ENCODE peak calls at places on chromosome 2, in four cellular contexts. X is H1, P is K562, U is HepG2. Z is an unnamed sample.

GRCh38 chr2:11553661-11554429 is 20.0 kb downstream of the GREB1 start:
- DNase-seq in X (no peak), P (no peak), U (no peak), Z (no peak)

GRCh38 chr2:237310515-237311114 is 103.3 kb downstream of the COL6A3 start:
- DNase-seq in X (no peak), P (no peak), U (no peak), Z (no peak)

GRCh38 chr2:120109186-120110061 is 96.5 kb downstream of the EPB41L5 start:
- DNase-seq in X (no peak), P (peak), U (peak), Z (peak)

GRCh38 chr2:97781981-97782380 is 68.6 kb downstream of the ZAP70 start:
- DNase-seq in X (no peak), P (no peak), U (no peak), Z (no peak)

GRCh38 chr2:37872192-37872545 is 52.9 kb upstream of the RMDN2 start:
- DNase-seq in X (no peak), P (no peak), U (no peak), Z (no peak)

GRCh38 chr2:105397959-105398521 is 811 bp downstream of the FHL2 start:
- DNase-seq in X (no peak), P (no peak), U (no peak), Z (no peak)

GRCh38 chr2:165601866-165602636 is 132.6 kb downstream of the CSRNP3 start:
- DNase-seq in X (no peak), P (no peak), U (no peak), Z (no peak)

GRCh38 chr2:57516740-57517340 is 529.8 kb upstream of the VRK2 start:
- DNase-seq in X (no peak), P (peak), U (peak), Z (peak)

GRCh38 chr2:123073371-123073770 is 951.7 kb upstream of the CNTNAP5 start:
- DNase-seq in X (no peak), P (no peak), U (no peak), Z (no peak)

GRCh38 chr2:223467194-223467593 is 135.0 kb downstream of the SCG2 start:
- DNase-seq in X (no peak), P (no peak), U (no peak), Z (no peak)

GRCh38 chr2:172249336-172249735 is 146.6 kb upstream of the DLX2 start:
- DNase-seq in X (no peak), P (no peak), U (no peak), Z (no peak)

GRCh38 chr2:15934291-15934945 is 5.9 kb upstream of the MYCN start:
- DNase-seq in X (no peak), P (no peak), U (no peak), Z (no peak)

GRCh38 chr2:168180483-168180882 is 66.9 kb downstream of the STK39 start:
- DNase-seq in X (no peak), P (no peak), U (peak), Z (no peak)

GRCh38 chr2:172996387-172996961 is 79.2 kb upstream of the MAP3K20 start:
- DNase-seq in X (no peak), P (no peak), U (no peak), Z (no peak)

GRCh38 chr2:128424806-128425205 is 106.1 kb upstream of the HS6ST1 start:
- DNase-seq in X (no peak), P (no peak), U (no peak), Z (no peak)

GRCh38 chr2:219506802-219507554 is 7.3 kb upstream of the ASIC4 start:
- DNase-seq in X (no peak), P (no peak), U (no peak), Z (no peak)

GRCh38 chr2:238573065-238573778 is 146.5 kb downstream of the ASB1 start:
- DNase-seq in X (peak), P (peak), U (peak), Z (peak)

GRCh38 chr2:48414640-48414979 is 115.3 kb upstream of the STON1 start:
- DNase-seq in X (no peak), P (no peak), U (no peak), Z (no peak)

GRCh38 chr2:71794611-71795010 is 341.2 kb downstream of the DYSF start:
- DNase-seq in X (no peak), P (no peak), U (no peak), Z (no peak)

GRCh38 chr2:47429795-47430194 is 26.8 kb downstream of the MSH2 start:
- DNase-seq in X (no peak), P (no peak), U (no peak), Z (no peak)

GRCh38 chr2:53129851-53130250 is 637.8 kb upstream of the CHAC2 start:
- DNase-seq in X (no peak), P (no peak), U (no peak), Z (no peak)

GRCh38 chr2:172999641-173000387 is 75.8 kb upstream of the MAP3K20 start:
- DNase-seq in X (no peak), P (no peak), U (no peak), Z (no peak)

GRCh38 chr2:64832926-64833325 is 156.3 kb upstream of the SLC1A4 start:
- DNase-seq in X (no peak), P (no peak), U (no peak), Z (no peak)

GRCh38 chr2:96506016-96506906 is 1.1 kb upstream of the NEURL3 start:
- DNase-seq in X (no peak), P (no peak), U (no peak), Z (peak)

GRCh38 chr2:12071343-12071742 is 324.9 kb downstream of the LPIN1 start:
- DNase-seq in X (no peak), P (no peak), U (no peak), Z (no peak)

GRCh38 chr2:240151477-240152031 is 11.1 kb upstream of the OTOS start:
- DNase-seq in X (no peak), P (no peak), U (peak), Z (no peak)

GRCh38 chr2:128710242-128710641 is 391.6 kb upstream of the HS6ST1 start:
- DNase-seq in X (no peak), P (no peak), U (no peak), Z (no peak)

GRCh38 chr2:225894240-225894980 is 494.9 kb downstream of the NYAP2 start:
- DNase-seq in X (no peak), P (no peak), U (peak), Z (no peak)

GRCh38 chr2:226799976-226800940 is 638 bp upstream of the IRS1 start:
- DNase-seq in X (no peak), P (no peak), U (peak), Z (peak)

GRCh38 chr2:133434962-133435668 is 133.1 kb downstream of the NCKAP5 start:
- DNase-seq in X (no peak), P (no peak), U (no peak), Z (no peak)

GRCh38 chr2:120227111-120227991 is 4.2 kb upstream of the TMEM185B start:
- DNase-seq in X (no peak), P (no peak), U (peak), Z (peak)

GRCh38 chr2:120935339-120936313 is 200.0 kb downstream of the GLI2 start:
- DNase-seq in X (no peak), P (no peak), U (peak), Z (no peak)

GRCh38 chr2:205749078-205749477 is 66.8 kb downstream of the NRP2 start:
- DNase-seq in X (no peak), P (no peak), U (no peak), Z (no peak)

GRCh38 chr2:239440511-239440959 is 39.7 kb upstream of the HDAC4 start:
- DNase-seq in X (no peak), P (no peak), U (peak), Z (no peak)

GRCh38 chr2:13193900-13194299 is 477.2 kb downstream of the TRIB2 start:
- DNase-seq in X (no peak), P (no peak), U (peak), Z (peak)

DNA sequence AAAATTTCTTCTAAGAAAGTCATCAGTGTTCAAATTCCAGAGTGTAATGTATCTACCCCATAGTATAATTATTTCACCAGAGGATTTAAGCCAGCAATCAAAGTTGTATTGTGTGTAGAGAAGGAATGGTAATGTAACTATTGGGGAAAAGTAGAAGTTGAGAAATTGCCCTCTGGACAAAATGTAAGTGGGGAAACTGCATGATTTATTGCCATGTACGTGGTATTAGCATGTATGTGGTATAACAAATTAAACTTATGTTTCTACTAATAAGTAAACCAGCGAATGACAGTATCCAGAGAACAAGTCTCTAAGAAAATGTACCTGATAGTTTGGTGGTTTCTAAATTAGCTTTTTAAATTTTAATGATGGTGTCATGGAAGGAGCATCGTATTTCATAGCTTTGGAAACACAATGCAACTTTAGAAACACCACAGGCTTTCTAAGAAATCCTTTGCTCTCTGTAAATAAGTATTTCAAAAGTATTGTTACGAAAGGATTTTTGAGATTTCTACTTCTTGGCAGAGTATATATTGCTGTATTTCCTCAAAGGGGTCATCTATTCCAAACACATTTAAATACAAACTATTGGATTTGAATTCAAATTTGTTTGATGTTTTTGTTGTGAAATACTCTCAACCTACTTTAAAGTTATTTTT is 1018.9 kb upstream of the ZEB2 start:
- DNase-seq in X (no peak), P (no peak), U (no peak), Z (no peak)
- TF ChIP-seq JUND in X (no peak), P (no peak), U (no peak), Z (no peak)

GRCh38 chr2:75503048-75503607 is 57.6 kb downstream of the EVA1A start:
- DNase-seq in X (no peak), P (no peak), U (no peak), Z (peak)
- TF ChIP-seq JUND in X (no peak), P (no peak), U (no peak), Z (no peak)

DNA sequence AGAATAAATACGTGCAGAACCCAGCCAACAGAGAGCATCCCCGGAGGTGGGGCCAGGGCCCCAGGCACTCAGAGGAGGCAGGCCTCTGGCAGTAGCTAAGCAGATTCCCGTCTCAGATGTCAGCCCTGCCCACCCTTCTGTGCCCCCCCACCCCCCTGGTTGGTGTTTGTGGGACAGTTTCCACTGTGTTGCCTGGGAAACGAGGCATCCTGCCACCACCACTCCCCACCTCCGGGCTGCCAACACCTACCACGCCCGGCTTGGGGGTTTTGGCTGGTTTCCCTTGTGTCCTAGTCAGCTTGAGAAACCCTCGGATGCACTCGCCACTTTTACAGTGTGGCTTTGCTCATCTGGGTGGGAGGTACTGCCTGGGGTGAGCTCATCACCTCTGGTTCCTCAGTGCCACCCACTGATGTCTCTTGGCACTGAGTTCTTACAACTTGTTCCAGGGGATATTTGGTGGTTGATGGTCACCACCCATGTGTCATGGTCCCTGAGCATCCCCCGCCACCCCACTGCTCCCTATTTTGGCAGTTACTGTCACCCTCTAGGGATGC is 72.4 kb upstream of the YWHAQ start:
- DNase-seq in X (no peak), P (no peak), U (peak), Z (no peak)
- TF ChIP-seq JUND in X (no peak), P (no peak), U (no peak), Z (no peak)

DNA sequence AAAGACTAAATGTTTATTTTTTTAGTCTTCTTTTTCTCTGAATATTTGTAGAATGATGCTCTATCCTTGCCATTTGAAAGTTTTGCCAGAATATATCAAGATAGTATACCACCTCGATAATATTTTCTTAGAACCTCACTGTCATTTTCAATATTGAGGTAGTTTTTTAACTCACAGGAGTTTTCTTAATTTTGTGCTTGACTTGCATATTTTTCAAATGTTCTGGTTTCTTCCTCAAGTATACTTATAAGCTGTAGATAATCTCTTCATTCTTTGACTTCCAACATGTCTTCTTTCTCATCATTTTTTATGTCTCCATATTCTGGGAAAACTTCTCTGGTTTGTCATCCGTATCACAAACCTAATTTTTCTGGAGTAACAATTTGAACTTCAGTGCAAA is 559.6 kb downstream of the ARHGAP15 start:
- DNase-seq in X (no peak), P (no peak), U (no peak), Z (no peak)
- TF ChIP-seq JUND in X (no peak), P (no peak), U (no peak), Z (no peak)

GRCh38 chr2:148842050-148842449 is 33.0 kb upstream of the KIF5C start:
- DNase-seq in X (no peak), P (no peak), U (no peak), Z (no peak)
- TF ChIP-seq JUND in X (no peak), P (no peak), U (no peak), Z (no peak)

GRCh38 chr2:77008925-77009706 is 513.1 kb downstream of the LRRTM4 start:
- DNase-seq in X (no peak), P (no peak), U (no peak), Z (no peak)
- TF ChIP-seq JUND in X (no peak), P (no peak), U (no peak), Z (no peak)

GRCh38 chr2:228600265-228600664 is 418.8 kb upstream of the SPHKAP start:
- DNase-seq in X (no peak), P (no peak), U (no peak), Z (no peak)

GRCh38 chr2:228599297-228599696 is 417.8 kb upstream of the SPHKAP start:
- DNase-seq in X (no peak), P (no peak), U (no peak), Z (no peak)

GRCh38 chr2:228597032-228597431 is 415.5 kb upstream of the SPHKAP start:
- DNase-seq in X (no peak), P (no peak), U (no peak), Z (no peak)

GRCh38 chr2:228599781-228600180 is 418.3 kb upstream of the SPHKAP start:
- DNase-seq in X (no peak), P (no peak), U (no peak), Z (no peak)

DNA sequence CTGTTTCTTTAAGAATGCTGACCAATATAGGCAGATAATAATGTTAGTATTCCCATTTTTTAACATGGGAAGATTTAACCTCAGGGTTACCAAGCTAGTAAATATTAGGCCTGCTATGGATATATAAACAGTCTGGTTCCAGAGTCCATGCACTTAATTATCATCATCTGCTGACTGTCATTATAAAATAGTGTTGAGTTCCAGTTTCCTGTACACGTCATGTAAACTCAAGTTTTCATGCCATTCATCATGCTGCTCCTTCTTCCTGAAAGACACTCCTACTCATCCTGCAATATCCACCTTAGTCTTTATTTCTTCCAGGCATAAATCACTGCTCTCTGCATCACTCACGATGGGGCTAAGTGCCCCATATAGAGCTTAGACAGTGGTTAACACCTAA is 420.8 kb upstream of the SPHKAP start:
- DNase-seq in X (no peak), P (no peak), U (no peak), Z (no peak)
- TF ChIP-seq JUND in X (no peak), P (no peak), U (no peak), Z (no peak)

DNA sequence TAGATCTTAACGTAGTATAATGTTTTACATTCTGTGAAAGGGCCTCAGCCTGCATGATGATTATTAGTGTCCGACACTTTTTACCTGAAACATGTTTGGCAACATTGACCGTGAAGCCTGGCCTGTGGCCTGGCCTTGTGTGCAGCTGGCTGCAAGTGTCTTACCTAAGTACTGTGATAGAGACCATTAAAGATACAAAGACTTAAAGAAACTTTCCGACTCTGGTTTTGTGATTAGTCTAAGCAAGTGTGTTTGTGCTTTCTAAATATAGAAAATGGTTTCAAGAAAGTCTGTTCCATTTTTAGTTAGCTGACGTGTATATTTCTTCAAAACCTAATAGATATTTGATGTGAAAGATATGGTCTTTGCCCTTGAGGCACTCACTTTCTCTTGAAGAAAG is 601.8 kb downstream of the LRP1B start:
- DNase-seq in X (no peak), P (no peak), U (no peak), Z (no peak)
- TF ChIP-seq JUND in X (no peak), P (no peak), U (no peak), Z (no peak)

GRCh38 chr2:46364797-46365457 is 67.7 kb downstream of the EPAS1 start:
- DNase-seq in X (no peak), P (peak), U (peak), Z (peak)
- TF ChIP-seq JUND in X (no peak), P (no peak), U (no peak), Z (no peak)

Z was measured in T47D.